ENCODE peak calls at places on chromosomes 13 and 19, in six cellular contexts. Y, W, E, H, I and S are unnamed samples.

GRCh38 chr19:54105796-54106195 is 3.1 kb downstream of the NDUFA3 start:
- DNase-seq in W (no peak), Y (no peak), I (no peak), E (no peak), H (no peak), S (no peak)

GRCh38 chr13:34942732-34943674 is 933 bp downstream of the NBEA start:
- DNase-seq in H (no peak), I (peak), Y (peak), W (peak), E (peak), S (peak)

GRCh38 chr13:86002921-86003488 is 203.8 kb upstream of the SLITRK6 start:
- DNase-seq in I (no peak), E (no peak), Y (no peak), H (no peak), W (no peak), S (no peak)

GRCh38 chr19:4908781-4909171 is 525 bp upstream of the UHRF1 start:
- DNase-seq in W (no peak), Y (no peak), H (no peak), E (no peak), I (no peak), S (no peak)

GRCh38 chr13:90518398-90518797 is 829.1 kb upstream of the MIR17HG start:
- DNase-seq in E (no peak), H (no peak), I (no peak), W (no peak), Y (no peak), S (no peak)

GRCh38 chr19:43699506-43700367 is 16.1 kb upstream of the IRGC start:
- DNase-seq in H (no peak), E (peak), Y (peak), W (no peak), I (peak), S (peak)

GRCh38 chr19:39308531-39309304 is 11.9 kb downstream of the LRFN1 start:
- DNase-seq in E (peak), I (peak), Y (no peak), W (no peak), H (no peak), S (no peak)

GRCh38 chr13:60090579-60090978 is 73.1 kb downstream of the DIAPH3 start:
- DNase-seq in H (no peak), I (peak), W (no peak), Y (no peak), E (no peak), S (no peak)

GRCh38 chr13:91162180-91162579 is 185.3 kb upstream of the MIR17HG start:
- DNase-seq in W (no peak), I (no peak), H (no peak), E (no peak), Y (no peak), S (no peak)

GRCh38 chr19:11079999-11080398 is 9.3 kb upstream of the LDLR start:
- DNase-seq in E (no peak), I (no peak), Y (no peak), H (no peak), W (no peak), S (no peak)

GRCh38 chr19:2305424-2305823 is 2.5 kb downstream of the LINGO3 start:
- DNase-seq in E (peak), Y (no peak), W (no peak), H (no peak), I (no peak), S (no peak)

GRCh38 chr19:39314016-39314728 is 6.5 kb downstream of the LRFN1 start:
- DNase-seq in W (no peak), E (no peak), I (no peak), H (no peak), Y (no peak), S (no peak)

GRCh38 chr19:3801412-3802096 is 15.4 kb upstream of the MATK start:
- DNase-seq in I (no peak), Y (peak), W (no peak), H (no peak), E (no peak), S (peak)

GRCh38 chr13:113880651-113881611 is 17.1 kb upstream of the GAS6 start:
- DNase-seq in E (peak), H (no peak), I (peak), Y (no peak), W (no peak), S (no peak)

GRCh38 chr13:33927315-33927714 is 109.4 kb downstream of the RFC3 start:
- DNase-seq in E (no peak), H (no peak), I (no peak), W (no peak), Y (no peak), S (no peak)

GRCh38 chr19:3411636-3412035 is 45.3 kb downstream of the NFIC start:
- DNase-seq in E (no peak), W (no peak), Y (peak), I (no peak), H (no peak), S (no peak)

GRCh38 chr13:30408319-30409101 is 13.8 kb upstream of the UBE2L5 start:
- DNase-seq in Y (peak), H (peak), E (peak), I (peak), W (peak), S (peak)

GRCh38 chr13:66809496-66809895 is 420.6 kb downstream of the PCDH9 start:
- DNase-seq in I (no peak), E (no peak), H (no peak), W (no peak), Y (no peak), S (no peak)

GRCh38 chr13:62085337-62085736 is 669.7 kb upstream of the PCDH20 start:
- DNase-seq in E (no peak), H (no peak), Y (no peak), I (no peak), W (no peak), S (no peak)

GRCh38 chr13:50882816-50883215 is 26.8 kb upstream of the RNASEH2B start:
- DNase-seq in Y (no peak), I (no peak), E (no peak), H (no peak), W (no peak), S (no peak)

GRCh38 chr13:84479656-84480055 is 597.4 kb upstream of the SLITRK1 start:
- DNase-seq in Y (no peak), W (no peak), E (no peak), I (no peak), H (no peak), S (no peak)

GRCh38 chr13:29905845-29906244 is 55.4 kb upstream of the UBL3 start:
- DNase-seq in H (no peak), I (peak), E (no peak), Y (peak), W (no peak), S (no peak)

GRCh38 chr13:80117515-80117914 is 223.4 kb downstream of the SPRY2 start:
- DNase-seq in W (no peak), I (no peak), E (no peak), Y (no peak), H (no peak), S (no peak)

GRCh38 chr13:24041822-24042221 is 118.7 kb upstream of the SPATA13 start:
- DNase-seq in H (no peak), E (no peak), I (no peak), Y (no peak), W (no peak), S (no peak)

GRCh38 chr19:10193666-10194499 is 870 bp downstream of the DNMT1 start:
- DNase-seq in E (no peak), W (peak), I (peak), H (no peak), Y (no peak), S (no peak)

GRCh38 chr19:45311640-45312039 is 11.0 kb downstream of the CKM start:
- DNase-seq in Y (no peak), H (no peak), E (no peak), I (no peak), W (no peak), S (no peak)

GRCh38 chr19:6073858-6074708 is 36.2 kb downstream of the RFX2 start:
- DNase-seq in H (no peak), I (no peak), Y (no peak), E (peak), W (no peak), S (no peak)

GRCh38 chr19:34018546-34018945 is 153.8 kb upstream of the LSM14A start:
- DNase-seq in E (no peak), I (no peak), W (no peak), Y (no peak), H (no peak), S (no peak)

DNA sequence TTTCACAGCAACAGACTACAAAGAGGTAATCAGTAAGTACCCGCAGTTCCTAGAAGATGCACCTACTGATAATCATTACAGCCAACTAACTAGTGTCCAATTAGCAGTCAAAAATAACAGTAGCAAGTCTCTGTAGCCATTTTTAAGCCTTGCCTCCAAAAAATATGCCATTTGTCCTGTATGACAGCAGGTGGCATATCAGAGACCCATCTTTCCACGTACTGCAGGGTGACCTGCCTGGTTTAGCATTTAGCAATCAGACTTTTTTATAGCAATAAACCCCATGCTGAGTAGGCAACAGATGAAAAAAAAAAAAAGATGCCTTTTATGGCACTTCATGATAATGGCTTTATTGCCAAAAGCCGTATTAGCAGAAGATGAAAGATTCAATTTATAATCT is 155.3 kb upstream of the LSM14A start:
- DNase-seq in Y (no peak), W (no peak), E (no peak), I (no peak), H (no peak), S (no peak)
- TF ChIP-seq CTCF in Y (no peak), W (no peak), E (no peak), I (no peak), H (no peak), S (no peak)

GRCh38 chr13:110430391-110431338 is 123.6 kb downstream of the COL4A2 start:
- DNase-seq in H (no peak), W (no peak), E (no peak), I (no peak), Y (no peak), S (no peak)
- H3K27ac ChIP-seq in H (no peak), W (no peak), E (no peak), I (no peak), Y (peak), S (no peak)

DNA sequence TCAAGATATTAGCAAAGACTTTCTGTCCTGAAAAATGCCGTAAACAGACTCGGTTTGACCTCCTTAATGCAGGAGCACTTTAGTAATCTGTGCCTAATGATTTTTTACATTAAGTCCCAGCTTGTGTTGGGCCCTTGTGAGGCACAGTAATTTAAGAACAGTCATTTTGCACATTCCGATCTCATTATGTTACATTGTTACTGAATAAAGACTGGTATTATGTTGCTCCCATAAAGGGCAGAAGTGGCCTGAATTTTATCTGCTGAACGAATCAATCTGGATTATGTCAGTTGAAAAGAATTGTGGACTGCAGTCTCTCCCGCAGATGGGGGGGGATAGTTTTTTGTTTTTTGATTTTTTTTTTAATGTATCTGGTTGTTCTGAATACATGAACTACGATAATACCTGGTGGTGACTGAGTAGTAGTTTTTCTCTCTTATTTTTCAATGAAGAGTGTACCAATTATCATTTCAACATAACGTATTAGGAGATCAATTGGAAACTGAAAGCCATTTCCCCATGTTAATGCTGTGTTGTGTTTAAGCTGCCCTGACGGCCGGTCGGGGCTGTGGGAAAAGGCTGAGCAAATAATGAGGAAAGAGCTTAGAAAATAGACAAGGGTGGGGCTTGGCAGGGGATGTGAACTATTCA is 290.2 kb downstream of the ZNF536 start:
- DNase-seq in I (no peak), W (no peak), E (no peak), Y (peak), H (no peak), S (no peak)
- TF ChIP-seq POLR2A in I (no peak), W (no peak), E (no peak), Y (no peak), H (no peak), S (no peak)

GRCh38 chr19:18063463-18063862 is 23.3 kb downstream of the IL12RB1 start:
- DNase-seq in Y (no peak), W (no peak), E (no peak), I (no peak), H (no peak), S (no peak)
- TF ChIP-seq CTCF in Y (no peak), W (peak), E (no peak), I (no peak), H (no peak), S (no peak)